ENCODE peak calls at places on chromosomes 13 and 19, in seven cellular contexts. O is MCF 10A, S is retinal pigment epithelial cell, A is IMR-90, N is HFF-Myc, V is BJ, Y is astrocyte of the spinal cord. F is an unnamed sample.

GRCh38 chr19:35240322-35240721 is 8.5 kb upstream of the LSR start:
- DNase-seq in O (no peak), S (no peak), A (no peak), N (no peak), V (no peak), Y (no peak), F (no peak)

GRCh38 chr13:29925457-29925856 is 75.0 kb upstream of the UBL3 start:
- DNase-seq in O (peak; percentile 96), S (peak; percentile 91), A (peak; percentile 78), N (no peak), V (no peak), Y (peak; percentile 61), F (peak; percentile 75)

GRCh38 chr19:40605201-40605971 is 4.2 kb downstream of the LTBP4 start:
- DNase-seq in O (peak; percentile 94), S (no peak), A (peak; percentile 31), N (no peak), V (no peak), Y (peak; percentile 63), F (no peak)

GRCh38 chr19:17473041-17473440 is 2.7 kb downstream of the SLC27A1 start:
- DNase-seq in O (peak; percentile 63), S (no peak), A (peak; percentile 90), N (peak; percentile 73), V (no peak), Y (peak; percentile 75), F (no peak)

GRCh38 chr13:77465595-77466195 is 69.8 kb upstream of the SCEL start:
- DNase-seq in O (no peak), S (no peak), A (no peak), N (no peak), V (no peak), Y (no peak), F (no peak)

GRCh38 chr13:86946734-86947133 is 724.4 kb upstream of the SLITRK5 start:
- DNase-seq in O (no peak), S (no peak), A (no peak), N (no peak), V (no peak), Y (no peak), F (no peak)

GRCh38 chr19:13277104-13277809 is 127.0 kb downstream of the IER2 start:
- DNase-seq in O (peak; percentile 86), S (peak; percentile 21), A (peak; percentile 74), N (peak; percentile 55), V (peak; percentile 17), Y (peak; percentile 68), F (peak; percentile 30)

GRCh38 chr19:2967972-2968371 is 9.4 kb upstream of the TLE6 start:
- DNase-seq in O (no peak), S (no peak), A (no peak), N (no peak), V (no peak), Y (no peak), F (no peak)

GRCh38 chr13:78762825-78763224 is 103.9 kb upstream of the OBI1 start:
- DNase-seq in O (no peak), S (no peak), A (no peak), N (no peak), V (no peak), Y (no peak), F (no peak)

GRCh38 chr13:103277099-103277498 is 210.9 kb upstream of the SLC10A2 start:
- DNase-seq in O (no peak), S (no peak), A (no peak), N (no peak), V (no peak), Y (no peak), F (no peak)
- TF ChIP-seq CTCF in O (no peak), S (no peak), A (no peak), N (no peak), V (no peak), Y (no peak), F (no peak)

GRCh38 chr19:1599460-1599846 is 5.8 kb downstream of the UQCR11 start:
- DNase-seq in O (no peak), S (no peak), A (no peak), N (no peak), V (no peak), Y (no peak), F (no peak)
- TF ChIP-seq CTCF in O (no peak), S (no peak), A (no peak), N (no peak), V (no peak), Y (no peak), F (no peak)

GRCh38 chr13:41196620-41197019 is 2.3 kb upstream of the KBTBD7 start:
- DNase-seq in O (peak; percentile 48), S (no peak), A (no peak), N (no peak), V (no peak), Y (no peak), F (no peak)
- TF ChIP-seq CTCF in O (peak; percentile 31), S (peak; percentile 28), A (peak; percentile 38), N (peak; percentile 36), V (peak; percentile 40), Y (peak; percentile 36), F (no peak)

GRCh38 chr13:22948421-22948820 is 232.4 kb upstream of the SGCG start:
- DNase-seq in O (no peak), S (no peak), A (no peak), N (no peak), V (no peak), Y (no peak), F (no peak)

GRCh38 chr13:22940736-22941135 is 240.0 kb upstream of the SGCG start:
- DNase-seq in O (no peak), S (no peak), A (no peak), N (no peak), V (no peak), Y (no peak), F (no peak)

GRCh38 chr13:22940090-22940710 is 240.6 kb upstream of the SGCG start:
- DNase-seq in O (no peak), S (no peak), A (no peak), N (no peak), V (no peak), Y (no peak), F (no peak)

GRCh38 chr13:22945321-22946226 is 235.2 kb upstream of the SGCG start:
- DNase-seq in O (no peak), S (no peak), A (no peak), N (no peak), V (no peak), Y (no peak), F (no peak)

GRCh38 chr13:22944378-22944777 is 236.4 kb upstream of the SGCG start:
- DNase-seq in O (no peak), S (no peak), A (no peak), N (no peak), V (no peak), Y (no peak), F (no peak)
- TF ChIP-seq CTCF in O (no peak), S (no peak), A (no peak), N (no peak), V (no peak), Y (no peak), F (no peak)

F was measured in AG09319.